ENCODE peak calls at places on chromosomes 6 and 20, in ten cellular contexts. One of them, this sample, is unnamed.

GRCh38 chr6:143441680-143442359 is 8.7 kb downstream of the ADAT2 start:
- DNase-seq in CMK: no peak
- DNase-seq in activated T-cell treated with anti-CD3 and anti-CD28 coated beads for 1 hour: no peak
- DNase-seq in left colon: no peak
- DNase-seq in GM20000: no peak
- DNase-seq in AG09319: no peak
- DNase-seq in HTR-8/SVneo: no peak
- DNase-seq in NCI-H2081: no peak
- DNase-seq in NB4: no peak
- DNase-seq in amygdala: no peak
- DNase-seq in this sample: no peak

GRCh38 chr6:48689498-48689897 is 578.5 kb upstream of the PTCHD4 start:
- DNase-seq in CMK: no peak
- DNase-seq in activated T-cell treated with anti-CD3 and anti-CD28 coated beads for 1 hour: no peak
- DNase-seq in left colon: no peak
- DNase-seq in GM20000: no peak
- DNase-seq in AG09319: no peak
- DNase-seq in HTR-8/SVneo: no peak
- DNase-seq in NCI-H2081: no peak
- DNase-seq in NB4: no peak
- DNase-seq in amygdala: no peak
- DNase-seq in this sample: no peak

GRCh38 chr6:38169826-38170526 is 350.4 kb downstream of the ZFAND3 start:
- DNase-seq in CMK: no peak
- DNase-seq in activated T-cell treated with anti-CD3 and anti-CD28 coated beads for 1 hour: no peak
- DNase-seq in left colon: peak; percentile 66
- DNase-seq in GM20000: no peak
- DNase-seq in AG09319: no peak
- DNase-seq in HTR-8/SVneo: no peak
- DNase-seq in NCI-H2081: peak; percentile 82
- DNase-seq in NB4: no peak
- DNase-seq in amygdala: no peak
- DNase-seq in this sample: no peak

GRCh38 chr20:63673951-63674350 is 15.8 kb downstream of the RTEL1 start:
- DNase-seq in CMK: no peak
- DNase-seq in activated T-cell treated with anti-CD3 and anti-CD28 coated beads for 1 hour: no peak
- DNase-seq in left colon: no peak
- DNase-seq in GM20000: no peak
- DNase-seq in AG09319: no peak
- DNase-seq in HTR-8/SVneo: no peak
- DNase-seq in NCI-H2081: no peak
- DNase-seq in NB4: no peak
- DNase-seq in amygdala: no peak
- DNase-seq in this sample: no peak

GRCh38 chr6:116572162-116572561 is 858 bp downstream of the RWDD1 start:
- DNase-seq in CMK: no peak
- DNase-seq in activated T-cell treated with anti-CD3 and anti-CD28 coated beads for 1 hour: no peak
- DNase-seq in left colon: peak; percentile 42
- DNase-seq in GM20000: peak; percentile 41
- DNase-seq in AG09319: no peak
- DNase-seq in HTR-8/SVneo: peak; percentile 20
- DNase-seq in NCI-H2081: no peak
- DNase-seq in NB4: peak; percentile 54
- DNase-seq in amygdala: no peak
- DNase-seq in this sample: no peak

GRCh38 chr6:25303234-25303633 is 24.1 kb downstream of the CARMIL1 start:
- DNase-seq in CMK: no peak
- DNase-seq in activated T-cell treated with anti-CD3 and anti-CD28 coated beads for 1 hour: no peak
- DNase-seq in left colon: no peak
- DNase-seq in GM20000: no peak
- DNase-seq in AG09319: no peak
- DNase-seq in HTR-8/SVneo: no peak
- DNase-seq in NCI-H2081: no peak
- DNase-seq in NB4: no peak
- DNase-seq in amygdala: no peak
- DNase-seq in this sample: no peak

GRCh38 chr6:121437861-121438651 is 2.6 kb downstream of the GJA1 start:
- DNase-seq in CMK: no peak
- DNase-seq in activated T-cell treated with anti-CD3 and anti-CD28 coated beads for 1 hour: no peak
- DNase-seq in left colon: no peak
- DNase-seq in GM20000: no peak
- DNase-seq in AG09319: no peak
- DNase-seq in HTR-8/SVneo: no peak
- DNase-seq in NCI-H2081: no peak
- DNase-seq in NB4: peak; percentile 52
- DNase-seq in amygdala: no peak
- DNase-seq in this sample: peak; percentile 23

GRCh38 chr6:72826744-72827438 is 205.0 kb downstream of the KCNQ5 start:
- DNase-seq in CMK: no peak
- DNase-seq in activated T-cell treated with anti-CD3 and anti-CD28 coated beads for 1 hour: no peak
- DNase-seq in left colon: no peak
- DNase-seq in GM20000: no peak
- DNase-seq in AG09319: no peak
- DNase-seq in HTR-8/SVneo: no peak
- DNase-seq in NCI-H2081: no peak
- DNase-seq in NB4: no peak
- DNase-seq in amygdala: no peak
- DNase-seq in this sample: no peak

GRCh38 chr6:111804627-111805235 is 68.5 kb downstream of the FYN start:
- DNase-seq in CMK: peak; percentile 35
- DNase-seq in activated T-cell treated with anti-CD3 and anti-CD28 coated beads for 1 hour: peak; percentile 46
- DNase-seq in left colon: no peak
- DNase-seq in GM20000: peak; percentile 43
- DNase-seq in AG09319: no peak
- DNase-seq in HTR-8/SVneo: no peak
- DNase-seq in NCI-H2081: no peak
- DNase-seq in NB4: peak; percentile 37
- DNase-seq in amygdala: no peak
- DNase-seq in this sample: no peak

GRCh38 chr6:82396964-82397761 is 33.5 kb downstream of the TPBG start:
- DNase-seq in CMK: no peak
- DNase-seq in activated T-cell treated with anti-CD3 and anti-CD28 coated beads for 1 hour: no peak
- DNase-seq in left colon: no peak
- DNase-seq in GM20000: no peak
- DNase-seq in AG09319: peak; percentile 68
- DNase-seq in HTR-8/SVneo: peak; percentile 51
- DNase-seq in NCI-H2081: no peak
- DNase-seq in NB4: no peak
- DNase-seq in amygdala: no peak
- DNase-seq in this sample: peak; percentile 25

GRCh38 chr6:16129623-16130243 is 847 bp downstream of the MYLIP start:
- DNase-seq in CMK: no peak
- DNase-seq in activated T-cell treated with anti-CD3 and anti-CD28 coated beads for 1 hour: peak; percentile 17
- DNase-seq in left colon: peak; percentile 60
- DNase-seq in GM20000: no peak
- DNase-seq in AG09319: no peak
- DNase-seq in HTR-8/SVneo: no peak
- DNase-seq in NCI-H2081: peak; percentile 50
- DNase-seq in NB4: peak; percentile 52
- DNase-seq in amygdala: peak; percentile 53
- DNase-seq in this sample: no peak

GRCh38 chr6:36642913-36643817 is 35.3 kb upstream of the CDKN1A start:
- DNase-seq in CMK: no peak
- DNase-seq in activated T-cell treated with anti-CD3 and anti-CD28 coated beads for 1 hour: no peak
- DNase-seq in left colon: peak; percentile 97
- DNase-seq in GM20000: no peak
- DNase-seq in AG09319: peak; percentile 69
- DNase-seq in HTR-8/SVneo: peak; percentile 71
- DNase-seq in NCI-H2081: no peak
- DNase-seq in NB4: no peak
- DNase-seq in amygdala: no peak
- DNase-seq in this sample: peak; percentile 72

GRCh38 chr6:392441-393390 is 1.2 kb downstream of the IRF4 start:
- DNase-seq in CMK: no peak
- DNase-seq in activated T-cell treated with anti-CD3 and anti-CD28 coated beads for 1 hour: peak; percentile 29
- DNase-seq in left colon: no peak
- DNase-seq in GM20000: no peak
- DNase-seq in AG09319: no peak
- DNase-seq in HTR-8/SVneo: no peak
- DNase-seq in NCI-H2081: no peak
- DNase-seq in NB4: no peak
- DNase-seq in amygdala: no peak
- DNase-seq in this sample: no peak

GRCh38 chr20:35939264-35939663 is 15.0 kb downstream of the SCAND1 start:
- DNase-seq in CMK: no peak
- DNase-seq in activated T-cell treated with anti-CD3 and anti-CD28 coated beads for 1 hour: no peak
- DNase-seq in left colon: no peak
- DNase-seq in GM20000: no peak
- DNase-seq in AG09319: no peak
- DNase-seq in HTR-8/SVneo: no peak
- DNase-seq in NCI-H2081: no peak
- DNase-seq in NB4: no peak
- DNase-seq in amygdala: no peak
- DNase-seq in this sample: no peak

GRCh38 chr20:19621072-19621471 is 137.0 kb upstream of the RIN2 start:
- DNase-seq in CMK: no peak
- DNase-seq in activated T-cell treated with anti-CD3 and anti-CD28 coated beads for 1 hour: no peak
- DNase-seq in left colon: no peak
- DNase-seq in GM20000: no peak
- DNase-seq in AG09319: no peak
- DNase-seq in HTR-8/SVneo: no peak
- DNase-seq in NCI-H2081: no peak
- DNase-seq in NB4: peak; percentile 79
- DNase-seq in amygdala: no peak
- DNase-seq in this sample: no peak

GRCh38 chr6:40000964-40001515 is 66.8 kb upstream of the MOCS1 start:
- DNase-seq in CMK: no peak
- DNase-seq in activated T-cell treated with anti-CD3 and anti-CD28 coated beads for 1 hour: no peak
- DNase-seq in left colon: no peak
- DNase-seq in GM20000: no peak
- DNase-seq in AG09319: no peak
- DNase-seq in HTR-8/SVneo: no peak
- DNase-seq in NCI-H2081: no peak
- DNase-seq in NB4: no peak
- DNase-seq in amygdala: no peak
- DNase-seq in this sample: no peak

GRCh38 chr6:166253277-166254229 is 54.6 kb downstream of the PRR18 start:
- DNase-seq in CMK: no peak
- DNase-seq in activated T-cell treated with anti-CD3 and anti-CD28 coated beads for 1 hour: no peak
- DNase-seq in left colon: peak; percentile 54
- DNase-seq in GM20000: peak; percentile 51
- DNase-seq in AG09319: no peak
- DNase-seq in HTR-8/SVneo: peak; percentile 6
- DNase-seq in NCI-H2081: peak; percentile 8
- DNase-seq in NB4: peak; percentile 25
- DNase-seq in amygdala: no peak
- DNase-seq in this sample: no peak

GRCh38 chr6:36479256-36479655 is 36.5 kb downstream of the KCTD20 start:
- DNase-seq in CMK: no peak
- DNase-seq in activated T-cell treated with anti-CD3 and anti-CD28 coated beads for 1 hour: no peak
- DNase-seq in left colon: no peak
- DNase-seq in GM20000: no peak
- DNase-seq in AG09319: no peak
- DNase-seq in HTR-8/SVneo: no peak
- DNase-seq in NCI-H2081: no peak
- DNase-seq in NB4: no peak
- DNase-seq in amygdala: no peak
- DNase-seq in this sample: no peak

GRCh38 chr20:24382775-24383174 is 86.7 kb upstream of the SYNDIG1 start:
- DNase-seq in CMK: no peak
- DNase-seq in activated T-cell treated with anti-CD3 and anti-CD28 coated beads for 1 hour: no peak
- DNase-seq in left colon: peak; percentile 13
- DNase-seq in GM20000: no peak
- DNase-seq in AG09319: no peak
- DNase-seq in HTR-8/SVneo: no peak
- DNase-seq in NCI-H2081: no peak
- DNase-seq in NB4: no peak
- DNase-seq in amygdala: no peak
- DNase-seq in this sample: no peak

GRCh38 chr6:166618866-166619761 is 7.9 kb downstream of the RPS6KA2 start:
- DNase-seq in CMK: no peak
- DNase-seq in activated T-cell treated with anti-CD3 and anti-CD28 coated beads for 1 hour: no peak
- DNase-seq in left colon: no peak
- DNase-seq in GM20000: no peak
- DNase-seq in AG09319: no peak
- DNase-seq in HTR-8/SVneo: no peak
- DNase-seq in NCI-H2081: no peak
- DNase-seq in NB4: no peak
- DNase-seq in amygdala: no peak
- DNase-seq in this sample: peak; percentile 22

GRCh38 chr6:91659881-91660280 is 1073.0 kb upstream of the MAP3K7 start:
- DNase-seq in CMK: no peak
- DNase-seq in activated T-cell treated with anti-CD3 and anti-CD28 coated beads for 1 hour: no peak
- DNase-seq in left colon: no peak
- DNase-seq in GM20000: no peak
- DNase-seq in AG09319: no peak
- DNase-seq in HTR-8/SVneo: no peak
- DNase-seq in NCI-H2081: no peak
- DNase-seq in NB4: no peak
- DNase-seq in amygdala: no peak
- DNase-seq in this sample: no peak

GRCh38 chr6:99369533-99369932 is 20.1 kb upstream of the FAXC start:
- DNase-seq in CMK: no peak
- DNase-seq in activated T-cell treated with anti-CD3 and anti-CD28 coated beads for 1 hour: no peak
- DNase-seq in left colon: no peak
- DNase-seq in GM20000: no peak
- DNase-seq in AG09319: no peak
- DNase-seq in HTR-8/SVneo: no peak
- DNase-seq in NCI-H2081: no peak
- DNase-seq in NB4: no peak
- DNase-seq in amygdala: no peak
- DNase-seq in this sample: no peak